ENCODE peak calls at places on chromosomes 1 and 21, in eight cellular contexts. M is A549; X is Ammon's horn; Y is glutamatergic neuron; G is effector CD8-positive, alpha-beta T cell; D is fibroblast of lung; O is stimulated activated CD4-positive, alpha-beta T cell treated with anti-CD3 and anti-CD28 coated beads, Interleukin-1b, Interleukin-23, amount 100 ng/mL, for 4 hours; I is lower lobe of right lung. H is an unnamed sample.

GRCh38 chr1:43438006-43438405 is 15.7 kb downstream of the HYI start:
- DNase-seq in M (no peak), X (no peak), Y (no peak), G (no peak), D (no peak), O (no peak), I (no peak), H (no peak)

GRCh38 chr1:223763881-223764280 is 51.5 kb downstream of the CAPN2 start:
- DNase-seq in M (no peak), X (no peak), Y (no peak), G (no peak), D (no peak), O (no peak), I (no peak), H (no peak)

GRCh38 chr1:90413519-90413918 is 303.6 kb downstream of the BARHL2 start:
- DNase-seq in M (no peak), X (no peak), Y (no peak), G (no peak), D (no peak), O (no peak), I (no peak), H (no peak)

GRCh38 chr1:211830055-211830329 is 571 bp downstream of the LPGAT1 start:
- DNase-seq in M (no peak), X (no peak), Y (no peak), G (no peak), D (no peak), O (no peak), I (no peak), H (no peak)

GRCh38 chr1:54804471-54805132 is 3.5 kb upstream of the TTC22 start:
- DNase-seq in M (no peak), X (no peak), Y (no peak), G (no peak), D (no peak), O (no peak), I (no peak), H (no peak)

GRCh38 chr1:1630965-1631792 is 794 bp upstream of the MMP23B start:
- DNase-seq in M (no peak), X (no peak), Y (peak), G (peak), D (peak), O (no peak), I (peak), H (no peak)

GRCh38 chr21:16343776-16344175 is 614.0 kb downstream of the USP25 start:
- DNase-seq in M (no peak), X (no peak), Y (no peak), G (no peak), D (no peak), O (no peak), I (no peak), H (no peak)

GRCh38 chr1:46218443-46218842 is 15.3 kb downstream of the LURAP1 start:
- DNase-seq in M (no peak), X (no peak), Y (no peak), G (no peak), D (no peak), O (no peak), I (no peak), H (no peak)

GRCh38 chr1:17632106-17632505 is 92.6 kb downstream of the ARHGEF10L start:
- DNase-seq in M (no peak), X (no peak), Y (no peak), G (no peak), D (no peak), O (no peak), I (no peak), H (no peak)

GRCh38 chr1:187474266-187474665 is 645.5 kb downstream of the PLA2G4A start:
- DNase-seq in M (no peak), X (no peak), Y (no peak), G (no peak), D (peak), O (no peak), I (no peak), H (no peak)

GRCh38 chr1:43348343-43348808 is 10.4 kb upstream of the CDC20 start:
- DNase-seq in M (peak), X (no peak), Y (no peak), G (no peak), D (no peak), O (no peak), I (no peak), H (peak)

GRCh38 chr1:237124856-237125462 is 83.0 kb downstream of the RYR2 start:
- DNase-seq in M (peak), X (no peak), Y (no peak), G (no peak), D (peak), O (no peak), I (no peak), H (peak)

GRCh38 chr1:192522673-192523072 is 52.9 kb upstream of the RGS1 start:
- DNase-seq in M (no peak), X (no peak), Y (no peak), G (no peak), D (no peak), O (no peak), I (no peak), H (no peak)

GRCh38 chr1:42476605-42477004 is 13.5 kb downstream of the CCDC30 start:
- DNase-seq in M (no peak), X (no peak), Y (no peak), G (no peak), D (no peak), O (no peak), I (no peak), H (no peak)

H was measured in HEK293T.